ENCODE peak calls at places on chromosomes 12 and 14, in seven cellular contexts. J, I, T, C, G, D and V are unnamed samples.

GRCh38 chr12:128323526-128323925 is 56.6 kb downstream of the TMEM132C start:
- DNase-seq in C (no peak), T (no peak), D (no peak), G (no peak), I (no peak), J (no peak), V (no peak)

GRCh38 chr14:21070610-21071224 is 613 bp downstream of the ARHGEF40 start:
- DNase-seq in D (peak; percentile 46), I (no peak), G (peak; percentile 42), C (peak; percentile 54), J (peak; percentile 49), T (peak; percentile 29), V (peak; percentile 82)

GRCh38 chr14:36807727-36808126 is 146.1 kb downstream of the PAX9 start:
- DNase-seq in C (no peak), D (no peak), G (no peak), J (no peak), I (no peak), T (no peak), V (no peak)

GRCh38 chr14:20019257-20019865 is at the start of gene OR4K14:
- DNase-seq in I (no peak), C (no peak), G (no peak), J (no peak), T (no peak), D (no peak), V (no peak)

GRCh38 chr14:80426686-80427085 is 215.4 kb upstream of the DIO2 start:
- DNase-seq in C (no peak), G (no peak), T (no peak), J (no peak), D (no peak), I (no peak), V (no peak)

GRCh38 chr14:22945642-22946041 is 11.2 kb downstream of the HAUS4 start:
- DNase-seq in I (no peak), J (no peak), T (no peak), D (no peak), C (no peak), G (no peak), V (no peak)

GRCh38 chr14:24051789-24052655 is at the start of gene CARMIL3:
- DNase-seq in G (peak; percentile 78), T (peak; percentile 58), I (peak; percentile 34), C (peak; percentile 38), J (peak; percentile 68), D (peak; percentile 54), V (peak; percentile 58)

GRCh38 chr14:106308839-106309389 is 782.5 kb downstream of the TMEM121 start:
- DNase-seq in G (no peak), I (peak; percentile 26), C (peak; percentile 49), T (peak; percentile 93), D (no peak), J (peak; percentile 74), V (no peak)